ENCODE peak calls at places on chromosomes 16 and 17, in eight cellular contexts. B is NCI-H1930; H is HAP-1; L is tibial artery; W is AG08395; C is activated CD4-positive, alpha-beta T cell treated with anti-CD3 and anti-CD28 coated beads for 24 hours; J is right atrium auricular region; K is globus pallidus. A is an unnamed sample.

GRCh38 chr17:31680126-31680525 is 178.9 kb downstream of the COPRS start:
- DNase-seq in B (no peak), H (no peak), L (no peak), W (no peak), C (peak), J (peak), K (no peak), A (no peak)

GRCh38 chr17:78101112-78101511 is 27.4 kb downstream of the TMC6 start:
- DNase-seq in B (no peak), H (no peak), L (no peak), W (no peak), C (no peak), J (no peak), K (no peak), A (no peak)

GRCh38 chr17:31390748-31391495 is 553 bp upstream of the RAB11FIP4 start:
- DNase-seq in B (no peak), H (no peak), L (no peak), W (no peak), C (no peak), J (peak), K (no peak), A (no peak)

GRCh38 chr16:82358161-82358560 is 188.1 kb upstream of the MPHOSPH6 start:
- DNase-seq in B (no peak), H (no peak), L (no peak), W (no peak), C (no peak), J (no peak), K (no peak), A (no peak)

GRCh38 chr17:55454906-55455474 is 33.4 kb upstream of the MMD start:
- DNase-seq in B (no peak), H (peak), L (no peak), W (peak), C (no peak), J (no peak), K (no peak), A (no peak)

GRCh38 chr16:66289051-66289680 is 77.3 kb upstream of the CDH5 start:
- DNase-seq in B (no peak), H (no peak), L (no peak), W (no peak), C (no peak), J (peak), K (no peak), A (no peak)

GRCh38 chr17:69588739-69589334 is 174.3 kb downstream of the MAP2K6 start:
- DNase-seq in B (no peak), H (no peak), L (no peak), W (no peak), C (no peak), J (no peak), K (no peak), A (no peak)

GRCh38 chr17:78130439-78131101 is at the start of gene TMC8:
- DNase-seq in B (no peak), H (no peak), L (peak), W (no peak), C (no peak), J (no peak), K (no peak), A (no peak)

GRCh38 chr16:29656688-29657523 is 6.1 kb upstream of the SPN start:
- DNase-seq in B (no peak), H (no peak), L (no peak), W (no peak), C (no peak), J (no peak), K (no peak), A (no peak)

GRCh38 chr16:70715113-70715711 is 29.4 kb upstream of the MTSS2 start:
- DNase-seq in B (no peak), H (no peak), L (peak), W (peak), C (no peak), J (peak), K (peak), A (no peak)

GRCh38 chr17:49390548-49391324 is 23.9 kb downstream of the PHB1 start:
- DNase-seq in B (no peak), H (no peak), L (peak), W (no peak), C (no peak), J (no peak), K (peak), A (no peak)

GRCh38 chr16:55324491-55325447 is 766 bp downstream of the IRX6 start:
- DNase-seq in B (no peak), H (no peak), L (no peak), W (no peak), C (no peak), J (no peak), K (no peak), A (no peak)

GRCh38 chr16:29761882-29762281 is 16.1 kb upstream of the C16orf54 start:
- DNase-seq in B (no peak), H (no peak), L (no peak), W (no peak), C (no peak), J (no peak), K (no peak), A (no peak)

GRCh38 chr17:65177901-65178300 is 40.7 kb downstream of the RGS9 start:
- DNase-seq in B (no peak), H (no peak), L (no peak), W (peak), C (no peak), J (no peak), K (no peak), A (no peak)

GRCh38 chr16:79173910-79174309 is 426.6 kb downstream of the MAF start:
- DNase-seq in B (no peak), H (no peak), L (no peak), W (no peak), C (no peak), J (no peak), K (no peak), A (no peak)

GRCh38 chr17:21218101-21218500 is 4.1 kb upstream of the TMEM11 start:
- DNase-seq in B (no peak), H (no peak), L (no peak), W (no peak), C (peak), J (no peak), K (no peak), A (no peak)

GRCh38 chr17:77914440-77915254 is 43.9 kb upstream of the TNRC6C start:
- DNase-seq in B (peak), H (no peak), L (no peak), W (no peak), C (no peak), J (no peak), K (no peak), A (no peak)

GRCh38 chr17:66522591-66523272 is 220.3 kb downstream of the PRKCA start:
- DNase-seq in B (no peak), H (no peak), L (no peak), W (no peak), C (no peak), J (no peak), K (no peak), A (no peak)

GRCh38 chr17:2385240-2386202 is 15.3 kb downstream of the MNT start:
- DNase-seq in B (no peak), H (no peak), L (no peak), W (no peak), C (no peak), J (no peak), K (no peak), A (no peak)

GRCh38 chr17:21125862-21126261 is 902 bp upstream of the DHRS7B start:
- DNase-seq in B (no peak), H (no peak), L (no peak), W (no peak), C (no peak), J (no peak), K (no peak), A (no peak)

GRCh38 chr17:16994626-16995025 is 22.7 kb upstream of the TNFRSF13B start:
- DNase-seq in B (no peak), H (no peak), L (no peak), W (no peak), C (no peak), J (no peak), K (no peak), A (no peak)

GRCh38 chr16:50313596-50314483 is 47.5 kb downstream of the ADCY7 start:
- DNase-seq in B (no peak), H (no peak), L (peak), W (peak), C (no peak), J (peak), K (peak), A (no peak)

GRCh38 chr17:73028311-73028755 is 64.2 kb downstream of the SLC39A11 start:
- DNase-seq in B (no peak), H (no peak), L (no peak), W (peak), C (no peak), J (no peak), K (no peak), A (no peak)

GRCh38 chr17:73430848-73431247 is 119.0 kb upstream of the CDC42EP4 start:
- DNase-seq in B (no peak), H (no peak), L (no peak), W (no peak), C (no peak), J (no peak), K (no peak), A (no peak)

GRCh38 chr17:40025991-40026815 is 11.0 kb downstream of the CSF3 start:
- DNase-seq in B (no peak), H (no peak), L (no peak), W (no peak), C (peak), J (no peak), K (no peak), A (no peak)

GRCh38 chr17:30299000-30299399 is 7.3 kb upstream of the BLMH start:
- DNase-seq in B (no peak), H (no peak), L (no peak), W (no peak), C (no peak), J (no peak), K (no peak), A (no peak)

GRCh38 chr16:15482068-15482747 is 47.8 kb downstream of the BMERB1 start:
- DNase-seq in B (no peak), H (no peak), L (no peak), W (peak), C (peak), J (no peak), K (no peak), A (peak)

GRCh38 chr17:10069301-10069700 is 129.1 kb downstream of the GAS7 start:
- DNase-seq in B (no peak), H (no peak), L (peak), W (no peak), C (no peak), J (no peak), K (no peak), A (no peak)

GRCh38 chr16:69084301-69084700 is 21.2 kb upstream of the HAS3 start:
- DNase-seq in B (no peak), H (no peak), L (no peak), W (peak), C (no peak), J (no peak), K (no peak), A (no peak)